ENCODE peak calls at places on chromosomes 3 and 15, in ten cellular contexts. I, N, H, U, P, F, A, D, O and M are unnamed samples.

GRCh38 chr3:21543380-21544075 is 207.5 kb downstream of the ZNF385D start:
- DNase-seq in I (no peak), F (no peak), H (no peak), D (no peak), A (no peak), U (no peak), O (no peak), N (no peak), P (no peak), M (no peak)

GRCh38 chr3:66622756-66623452 is 122.1 kb upstream of the LRIG1 start:
- DNase-seq in D (no peak), N (no peak), O (no peak), A (no peak), U (no peak), H (no peak), I (no peak), P (no peak), F (no peak), M (no peak)

GRCh38 chr3:58973796-58974195 is 76.0 kb downstream of the CFAP20DC start:
- DNase-seq in H (peak), I (peak), A (no peak), N (no peak), O (no peak), P (no peak), F (no peak), D (no peak), U (no peak), M (no peak)

GRCh38 chr3:129016725-129017530 is 15.8 kb downstream of the EFCC1 start:
- DNase-seq in A (no peak), H (no peak), N (no peak), O (no peak), F (no peak), U (no peak), D (no peak), P (no peak), I (no peak), M (no peak)

GRCh38 chr15:39381517-39381916 is 199.4 kb upstream of the THBS1 start:
- DNase-seq in H (no peak), P (no peak), I (peak), A (no peak), U (no peak), O (no peak), D (no peak), F (no peak), N (no peak), M (no peak)

GRCh38 chr15:52099654-52100272 is 12.8 kb downstream of the BCL2L10 start:
- DNase-seq in N (no peak), U (no peak), P (no peak), A (no peak), I (no peak), D (no peak), F (no peak), O (no peak), H (peak), M (no peak)

GRCh38 chr3:99783009-99783573 is 34.6 kb upstream of the CMSS1 start:
- DNase-seq in A (peak), D (no peak), U (no peak), N (no peak), P (no peak), F (no peak), I (peak), O (no peak), H (peak), M (no peak)

GRCh38 chr3:186849392-186849975 is 7.0 kb downstream of the ADIPOQ start:
- DNase-seq in U (no peak), H (peak), O (no peak), A (no peak), P (no peak), F (no peak), I (peak), D (no peak), N (no peak), M (peak)

GRCh38 chr3:134092231-134092701 is 62.5 kb upstream of the SLCO2A1 start:
- DNase-seq in F (no peak), A (no peak), O (no peak), I (peak), P (no peak), H (no peak), N (no peak), U (no peak), D (no peak), M (no peak)

GRCh38 chr3:171458857-171459129 is 1.4 kb downstream of the TNIK start:
- DNase-seq in U (no peak), D (no peak), P (no peak), H (no peak), N (peak), I (no peak), O (no peak), F (peak), A (no peak), M (no peak)

GRCh38 chr3:72960812-72961518 is 35.6 kb upstream of the PPP4R2 start:
- DNase-seq in D (peak), O (no peak), A (peak), U (no peak), I (no peak), N (no peak), H (peak), P (no peak), F (no peak), M (no peak)

GRCh38 chr15:84643838-84644237 is 10.2 kb downstream of the WDR73 start:
- DNase-seq in I (no peak), P (no peak), H (no peak), N (no peak), A (no peak), U (no peak), F (no peak), D (peak), O (no peak), M (no peak)

GRCh38 chr15:63601026-63601726 is 4.0 kb downstream of the FBXL22 start:
- DNase-seq in F (peak), D (peak), N (peak), P (peak), U (peak), A (no peak), H (peak), I (peak), O (no peak), M (no peak)

GRCh38 chr3:65836047-65836446 is 202.7 kb downstream of the MAGI1 start:
- DNase-seq in N (no peak), F (no peak), U (no peak), D (no peak), I (peak), A (no peak), O (no peak), H (no peak), P (no peak), M (no peak)